ENCODE peak calls at places on chromosomes 6 and 20, in nine cellular contexts. B is esophagus squamous epithelium, F is sigmoid colon, U is ovary, D is breast epithelium, J is stomach, E is tibial nerve, M is heart left ventricle, A is upper lobe of left lung. O is an unnamed sample.

GRCh38 chr6:31970604-31971271 is 1.2 kb downstream of the DXO start:
- DNase-seq in E (no peak), F (peak; percentile 68), U (no peak), J (peak; percentile 35), M (no peak), D (no peak), B (no peak), A (no peak), O (peak; percentile 65)

GRCh38 chr20:59004763-59005522 is 2.1 kb downstream of the CTSZ start:
- DNase-seq in M (peak; percentile 65), E (peak; percentile 18), B (peak; percentile 38), F (peak; percentile 78), U (no peak), J (peak; percentile 48), A (peak; percentile 83), D (no peak), O (peak; percentile 62)

GRCh38 chr6:125014157-125014957 is 52.1 kb downstream of the RNF217 start:
- DNase-seq in A (no peak), F (no peak), E (no peak), J (no peak), M (no peak), U (no peak), D (no peak), B (no peak), O (no peak)

GRCh38 chr6:153677522-153677921 is 361.5 kb upstream of the OPRM1 start:
- DNase-seq in E (no peak), D (no peak), M (no peak), F (no peak), B (no peak), J (no peak), U (no peak), A (no peak), O (no peak)

GRCh38 chr6:124294572-124294971 is 490.9 kb downstream of the NKAIN2 start:
- DNase-seq in D (no peak), A (no peak), J (no peak), U (no peak), F (no peak), E (no peak), B (no peak), M (no peak), O (no peak)

GRCh38 chr6:117465691-117466090 is 16.8 kb upstream of the DCBLD1 start:
- DNase-seq in E (no peak), F (no peak), D (no peak), U (no peak), J (no peak), A (no peak), B (no peak), M (no peak), O (no peak)

GRCh38 chr6:132401120-132401940 is at the start of gene MOXD1:
- DNase-seq in M (peak; percentile 41), D (no peak), A (peak; percentile 25), J (peak; percentile 60), U (peak; percentile 39), F (peak; percentile 77), B (no peak), E (no peak), O (peak; percentile 50)

GRCh38 chr6:95203153-95203754 is 374.1 kb upstream of the MANEA start:
- DNase-seq in J (no peak), U (no peak), F (no peak), D (no peak), E (no peak), A (no peak), B (no peak), M (no peak), O (peak; percentile 27)

GRCh38 chr20:11792229-11792953 is 125.3 kb upstream of the BTBD3 start:
- DNase-seq in E (no peak), J (no peak), B (no peak), F (no peak), A (no peak), M (no peak), U (no peak), D (no peak), O (no peak)

GRCh38 chr20:49620364-49621240 is 52.7 kb upstream of the PTGIS start:
- DNase-seq in F (no peak), U (no peak), A (no peak), J (no peak), M (no peak), D (no peak), E (no peak), B (no peak), O (no peak)

GRCh38 chr20:62289898-62290297 is 12.9 kb upstream of the ADRM1 start:
- DNase-seq in A (no peak), U (no peak), D (no peak), B (no peak), J (no peak), M (no peak), F (no peak), E (no peak), O (no peak)

GRCh38 chr6:93088675-93089575 is 330.4 kb downstream of the EPHA7 start:
- DNase-seq in U (no peak), E (no peak), D (no peak), B (no peak), J (no peak), F (no peak), A (no peak), M (no peak), O (no peak)

GRCh38 chr6:166958926-166959861 is 2.8 kb upstream of the RNASET2 start:
- DNase-seq in B (no peak), U (no peak), J (no peak), D (no peak), F (no peak), E (no peak), A (peak; percentile 64), M (peak; percentile 42), O (peak; percentile 41)

GRCh38 chr6:108002365-108003221 is 44.6 kb upstream of the SEC63 start:
- DNase-seq in U (no peak), A (peak; percentile 21), D (peak; percentile 76), J (peak; percentile 31), F (no peak), B (no peak), E (no peak), M (no peak), O (peak; percentile 2)

GRCh38 chr20:35431621-35432429 is 6.2 kb downstream of the GDF5 start:
- DNase-seq in J (no peak), A (no peak), B (no peak), F (no peak), D (no peak), U (no peak), M (no peak), E (no peak), O (no peak)

GRCh38 chr6:31157543-31158139 is at the start of gene CCHCR1:
- DNase-seq in B (no peak), M (no peak), F (no peak), E (no peak), A (no peak), D (no peak), U (no peak), J (no peak), O (no peak)

GRCh38 chr20:4045741-4046140 is 30.4 kb upstream of the RNF24 start:
- DNase-seq in J (no peak), D (no peak), A (no peak), B (no peak), U (no peak), M (no peak), F (no peak), E (no peak), O (no peak)

GRCh38 chr20:33658510-33658909 is 3.6 kb upstream of the C20orf144 start:
- DNase-seq in D (no peak), F (no peak), E (no peak), B (no peak), U (peak; percentile 31), J (no peak), M (no peak), A (no peak), O (no peak)

GRCh38 chr20:24565952-24566351 is 96.5 kb downstream of the SYNDIG1 start:
- DNase-seq in F (no peak), J (no peak), B (no peak), U (no peak), E (no peak), M (no peak), D (no peak), A (no peak), O (no peak)

GRCh38 chr20:1467355-1468116 is 887 bp upstream of the NSFL1C start:
- DNase-seq in U (peak; percentile 27), D (peak; percentile 40), F (no peak), M (no peak), A (peak; percentile 48), B (no peak), J (peak; percentile 69), E (no peak), O (peak; percentile 67)
- H3K4me3 ChIP-seq in U (no peak overlapping the region), D (peak overlapping the region; percentile 91), F (peak overlapping the region; percentile 97), M (peak overlapping the region; percentile 79), A (no peak overlapping the region), B (no peak overlapping the region), J (peak overlapping the region; percentile 91), E (peak overlapping the region; percentile 95), O (no peak overlapping the region)

DNA sequence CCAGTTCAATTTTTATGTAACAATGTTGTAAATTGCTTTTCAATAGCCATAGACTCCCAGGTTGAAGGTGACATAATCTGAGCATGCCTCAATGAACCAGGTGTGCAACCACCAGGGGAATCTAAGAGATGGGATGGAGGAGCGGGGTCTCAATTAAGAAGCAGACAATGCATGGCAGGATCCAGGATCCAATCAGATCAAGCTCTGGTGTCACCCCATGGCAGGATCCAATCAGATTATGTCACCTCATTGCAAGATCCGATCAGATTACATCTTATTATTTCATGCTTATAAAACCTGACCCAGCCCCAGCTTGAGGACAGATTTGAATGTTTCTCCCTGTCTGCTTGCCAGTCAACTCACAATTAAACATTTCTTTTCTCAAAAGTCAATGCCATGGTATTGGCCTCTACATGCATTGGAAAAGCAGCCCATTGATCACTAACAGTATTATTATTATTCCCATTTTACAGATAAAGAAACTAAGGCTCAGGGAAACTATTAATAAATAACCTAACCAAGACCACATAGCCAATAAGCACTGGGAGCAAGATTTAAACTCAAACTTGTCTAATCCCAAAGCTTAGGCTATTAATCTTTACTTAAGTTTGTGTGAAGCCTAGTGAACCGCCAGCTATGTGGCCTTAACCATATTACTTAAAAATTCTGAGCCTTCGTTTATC is 14.3 kb upstream of the SIRT5 start:
- DNase-seq in D (no peak), F (no peak), B (no peak), U (no peak), J (no peak), M (no peak), E (no peak), A (no peak), O (no peak)
- H3K4me1 ChIP-seq in D (no peaks in the 10 kb centered on the region), F (no peaks in the 10 kb centered on the region), B (peaks cover 17% of the 10 kb centered on the region), U (peaks cover 1% of the 10 kb centered on the region), J (peaks cover 8% of the 10 kb centered on the region), M (peaks cover 10% of the 10 kb centered on the region), E (no peaks in the 10 kb centered on the region), A (peaks cover 29% of the 10 kb centered on the region), O (no peaks in the 10 kb centered on the region)

GRCh38 chr6:56755040-56755439 is 112.4 kb upstream of the DST start:
- DNase-seq in F (no peak), M (no peak), J (no peak), D (no peak), B (no peak), U (no peak), A (no peak), E (no peak), O (no peak)
- TF ChIP-seq POLR2A in F (no peak), M (no peak), J (no peak), D (no peak), B (no peak), U (no peak), A (no peak), E (no peak), O (no peak)

DNA sequence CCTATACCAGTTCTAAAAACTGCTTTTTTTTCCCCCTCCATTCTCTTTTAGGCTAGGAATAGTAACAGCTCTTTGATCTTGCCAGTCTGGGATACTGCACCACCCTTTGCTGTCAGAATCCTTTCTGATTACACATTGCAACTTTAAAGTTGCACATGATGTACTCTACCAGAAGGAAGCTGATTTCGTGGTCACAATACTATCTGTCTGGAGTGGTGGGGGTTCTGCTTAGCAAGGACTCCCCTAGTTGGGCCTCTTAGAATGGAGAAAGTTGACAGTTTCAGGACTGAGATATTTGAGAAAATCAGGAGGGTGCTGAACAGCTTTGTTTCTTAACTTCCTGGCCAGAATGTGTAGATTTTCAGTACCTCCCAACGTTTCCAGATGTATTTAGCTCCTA is 88.2 kb upstream of the ELOVL5 start:
- DNase-seq in F (no peak), U (no peak), J (no peak), M (no peak), E (no peak), B (no peak), A (no peak), D (no peak), O (no peak)
- H3K4me3 ChIP-seq in F (no peak overlapping the region), U (no peak overlapping the region), J (no peak overlapping the region), M (no peak overlapping the region), E (no peak overlapping the region), B (no peak overlapping the region), A (no peak overlapping the region), D (no peak overlapping the region), O (no peak overlapping the region)

O was measured in adrenal gland.